ENCODE peak calls at places on chromosomes 3 and 15, in seven cellular contexts. E is endothelial cell, F is osteocyte, L is suprapubic skin, S is astrocyte, Z is nephron progenitor cell, N is A549. T is an unnamed sample.

GRCh38 chr3:188259611-188260010 is 105.7 kb downstream of the LPP start:
- DNase-seq in E (no peak), F (no peak), L (no peak), S (no peak), Z (no peak), N (no peak), T (no peak)

GRCh38 chr3:75341324-75342067 is 322.6 kb upstream of the FRG2C start:
- DNase-seq in E (peak), F (no peak), L (no peak), S (no peak), Z (no peak), N (no peak), T (no peak)

GRCh38 chr3:51815614-51816013 is 36.6 kb upstream of the IQCF6 start:
- DNase-seq in E (no peak), F (no peak), L (no peak), S (no peak), Z (no peak), N (no peak), T (no peak)

GRCh38 chr15:22944651-22945050 is 35.5 kb downstream of the CYFIP1 start:
- DNase-seq in E (no peak), F (no peak), L (no peak), S (no peak), Z (no peak), N (no peak), T (no peak)

GRCh38 chr3:72102057-72102711 is 317.2 kb upstream of the PROK2 start:
- DNase-seq in E (no peak), F (no peak), L (no peak), S (no peak), Z (no peak), N (no peak), T (no peak)

GRCh38 chr15:38017721-38018120 is 83.3 kb downstream of the TMCO5A start:
- DNase-seq in E (peak), F (no peak), L (no peak), S (no peak), Z (no peak), N (no peak), T (no peak)

GRCh38 chr3:168443967-168444366 is 348.2 kb upstream of the GOLIM4 start:
- DNase-seq in E (no peak), F (no peak), L (no peak), S (no peak), Z (no peak), N (no peak), T (no peak)

GRCh38 chr3:59545369-59545768 is 495.5 kb upstream of the CFAP20DC start:
- DNase-seq in E (no peak), F (no peak), L (no peak), S (peak), Z (no peak), N (no peak), T (no peak)

GRCh38 chr3:178076718-178077117 is 459.5 kb upstream of the KCNMB2 start:
- DNase-seq in E (no peak), F (no peak), L (no peak), S (no peak), Z (no peak), N (no peak), T (no peak)

GRCh38 chr3:179100652-179101051 is 29.0 kb upstream of the ZMAT3 start:
- DNase-seq in E (no peak), F (no peak), L (no peak), S (peak), Z (no peak), N (no peak), T (no peak)

GRCh38 chr3:173009410-173009809 is 131.6 kb downstream of the SPATA16 start:
- DNase-seq in E (no peak), F (no peak), L (no peak), S (no peak), Z (no peak), N (no peak), T (no peak)

GRCh38 chr3:15159501-15160136 is 46.4 kb upstream of the CAPN7 start:
- DNase-seq in E (no peak), F (no peak), L (no peak), S (no peak), Z (no peak), N (no peak), T (no peak)

GRCh38 chr3:71600646-71601288 is 17.2 kb upstream of the FOXP1 start:
- DNase-seq in E (no peak), F (no peak), L (no peak), S (no peak), Z (no peak), N (no peak), T (no peak)

GRCh38 chr15:60400957-60401356 is 3.2 kb upstream of the ANXA2 start:
- DNase-seq in E (no peak), F (no peak), L (no peak), S (no peak), Z (no peak), N (no peak), T (no peak)

GRCh38 chr3:16484216-16484615 is 29.3 kb downstream of the RFTN1 start:
- DNase-seq in E (no peak), F (no peak), L (no peak), S (peak), Z (no peak), N (no peak), T (no peak)

GRCh38 chr15:34182942-34183341 is 27.0 kb downstream of the KATNBL1 start:
- DNase-seq in E (no peak), F (no peak), L (no peak), S (no peak), Z (no peak), N (no peak), T (no peak)

GRCh38 chr3:11996500-11996899 is 7.7 kb upstream of the SYN2 start:
- DNase-seq in E (no peak), F (no peak), L (no peak), S (no peak), Z (no peak), N (no peak), T (no peak)

GRCh38 chr15:66498501-66499386 is 1.2 kb upstream of the SNAPC5 start:
- DNase-seq in E (no peak), F (peak), L (no peak), S (peak), Z (no peak), N (peak), T (no peak)

GRCh38 chr3:27040674-27041073 is 328.5 kb downstream of the NEK10 start:
- DNase-seq in E (no peak), F (no peak), L (no peak), S (no peak), Z (no peak), N (no peak), T (no peak)

GRCh38 chr15:89575656-89576416 is 567 bp downstream of the TICRR start:
- DNase-seq in E (peak), F (no peak), L (no peak), S (no peak), Z (peak), N (peak), T (peak)

GRCh38 chr3:152448091-152448490 is 179.4 kb downstream of the MBNL1 start:
- DNase-seq in E (no peak), F (no peak), L (no peak), S (no peak), Z (no peak), N (no peak), T (no peak)

GRCh38 chr3:152446495-152446894 is 177.8 kb downstream of the MBNL1 start:
- DNase-seq in E (no peak), F (no peak), L (no peak), S (no peak), Z (peak), N (no peak), T (no peak)

GRCh38 chr3:152447509-152447908 is 178.8 kb downstream of the MBNL1 start:
- DNase-seq in E (no peak), F (no peak), L (no peak), S (no peak), Z (no peak), N (no peak), T (no peak)

GRCh38 chr3:152455989-152456388 is 187.3 kb downstream of the MBNL1 start:
- DNase-seq in E (no peak), F (no peak), L (no peak), S (no peak), Z (no peak), N (no peak), T (no peak)

DNA sequence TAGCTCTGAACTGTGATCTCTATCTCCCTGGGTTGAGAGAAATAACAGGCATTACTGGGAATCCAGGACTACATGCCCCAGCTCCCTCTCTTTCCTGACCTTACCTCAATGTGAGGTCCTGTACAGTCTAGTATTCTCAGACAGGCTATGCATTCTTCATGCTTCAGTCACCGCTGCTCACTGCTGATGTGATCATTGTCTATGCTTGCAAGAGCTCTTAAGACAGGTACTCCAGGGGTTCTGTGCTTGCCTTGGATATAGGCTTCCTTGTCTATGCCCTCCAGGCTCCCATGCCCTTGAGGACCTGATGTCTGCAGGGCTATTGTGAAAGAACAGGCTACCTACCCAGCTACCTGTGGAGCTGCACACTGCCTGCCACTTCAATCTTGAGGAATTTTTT is 183.6 kb downstream of the MBNL1 start:
- DNase-seq in E (no peak), F (no peak), L (no peak), S (peak), Z (no peak), N (peak), T (no peak)
- TF ChIP-seq CTCF in E (no peak), F (no peak), L (no peak), S (no peak), Z (no peak), N (no peak), T (no peak)

GRCh38 chr3:67897686-67898336 is 243.4 kb upstream of the SUCLG2 start:
- DNase-seq in E (no peak), F (no peak), L (no peak), S (no peak), Z (no peak), N (no peak), T (no peak)

GRCh38 chr3:67906256-67906655 is 251.8 kb upstream of the SUCLG2 start:
- DNase-seq in E (no peak), F (no peak), L (no peak), S (no peak), Z (no peak), N (no peak), T (no peak)

GRCh38 chr3:67898916-67899315 is 244.5 kb upstream of the SUCLG2 start:
- DNase-seq in E (no peak), F (no peak), L (no peak), S (no peak), Z (no peak), N (no peak), T (no peak)

GRCh38 chr3:67896130-67896529 is 241.7 kb upstream of the SUCLG2 start:
- DNase-seq in E (no peak), F (no peak), L (no peak), S (no peak), Z (no peak), N (no peak), T (no peak)

GRCh38 chr3:67901681-67902080 is 247.3 kb upstream of the SUCLG2 start:
- DNase-seq in E (no peak), F (no peak), L (no peak), S (no peak), Z (no peak), N (no peak), T (no peak)
- TF ChIP-seq CTCF in E (peak), F (no peak), L (no peak), S (peak), Z (peak), N (no peak), T (no peak)

DNA sequence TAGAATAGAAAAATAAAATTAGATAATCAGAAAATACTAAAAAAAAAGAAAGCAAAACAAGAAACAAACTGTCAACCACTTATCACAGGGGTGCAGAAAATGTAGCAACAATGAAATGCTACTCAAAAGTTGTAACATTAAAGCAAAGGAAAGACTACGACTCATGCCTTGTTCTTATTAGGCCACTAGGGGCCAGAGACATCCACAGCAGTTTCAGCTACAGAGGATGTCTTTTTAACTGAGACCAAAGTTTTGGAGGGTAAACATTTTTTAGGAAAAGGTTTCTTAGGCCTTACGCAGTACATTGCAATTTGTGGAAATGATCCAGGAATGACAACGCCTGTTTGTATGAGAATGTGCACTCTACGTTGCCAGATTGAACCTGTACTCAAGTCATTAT is 15.4 kb upstream of the CADM2 start:
- DNase-seq in E (no peak), F (no peak), L (no peak), S (no peak), Z (no peak), N (no peak), T (no peak)
- TF ChIP-seq CTCF in E (peak), F (no peak), L (no peak), S (no peak), Z (peak), N (no peak), T (no peak)

DNA sequence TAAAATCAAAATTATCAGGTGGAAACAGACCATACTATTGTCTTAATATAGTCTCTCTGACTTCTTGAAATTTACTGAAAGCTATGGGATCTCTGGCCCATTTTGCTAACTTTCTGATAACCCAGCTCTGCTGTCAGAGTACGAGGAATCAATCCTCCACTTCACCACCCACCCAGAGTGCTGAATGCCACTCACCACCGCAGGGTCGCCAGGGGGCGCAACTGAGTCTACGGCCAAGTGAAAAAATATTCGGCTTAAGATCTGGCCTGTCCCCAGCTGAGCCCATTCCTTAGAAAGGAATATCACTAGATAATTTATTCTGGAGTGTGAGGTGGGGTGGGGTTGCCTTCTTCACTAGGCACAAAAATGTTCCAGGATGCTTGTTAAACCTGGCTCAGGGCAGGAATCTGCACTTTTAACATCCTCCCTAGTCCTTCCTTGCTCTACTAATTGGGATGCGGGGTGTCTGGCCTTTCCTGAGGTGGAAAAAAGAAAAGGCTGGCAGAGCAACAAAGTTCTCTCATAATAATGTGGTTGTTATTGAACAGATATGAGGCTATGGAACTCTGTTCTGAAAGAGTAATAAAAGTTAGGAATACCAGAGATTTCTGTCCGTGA is 520.6 kb downstream of the MFSD1 start:
- DNase-seq in E (peak), F (no peak), L (no peak), S (no peak), Z (peak), N (peak), T (no peak)
- TF ChIP-seq CTCF in E (peak), F (peak), L (no peak), S (peak), Z (peak), N (peak), T (no peak)

GRCh38 chr3:136862953-136863352 is 945 bp downstream of the NCK1 start:
- DNase-seq in E (no peak), F (no peak), L (no peak), S (no peak), Z (no peak), N (no peak), T (no peak)

GRCh38 chr3:136860541-136860940 is 1.5 kb upstream of the NCK1 start:
- DNase-seq in E (no peak), F (no peak), L (no peak), S (peak), Z (peak), N (no peak), T (no peak)

GRCh38 chr3:136858381-136858780 is 3.6 kb upstream of the NCK1 start:
- DNase-seq in E (no peak), F (no peak), L (no peak), S (no peak), Z (no peak), N (no peak), T (no peak)

GRCh38 chr3:136862611-136862951 is 573 bp downstream of the NCK1 start:
- DNase-seq in E (peak), F (no peak), L (peak), S (peak), Z (no peak), N (peak), T (no peak)

DNA sequence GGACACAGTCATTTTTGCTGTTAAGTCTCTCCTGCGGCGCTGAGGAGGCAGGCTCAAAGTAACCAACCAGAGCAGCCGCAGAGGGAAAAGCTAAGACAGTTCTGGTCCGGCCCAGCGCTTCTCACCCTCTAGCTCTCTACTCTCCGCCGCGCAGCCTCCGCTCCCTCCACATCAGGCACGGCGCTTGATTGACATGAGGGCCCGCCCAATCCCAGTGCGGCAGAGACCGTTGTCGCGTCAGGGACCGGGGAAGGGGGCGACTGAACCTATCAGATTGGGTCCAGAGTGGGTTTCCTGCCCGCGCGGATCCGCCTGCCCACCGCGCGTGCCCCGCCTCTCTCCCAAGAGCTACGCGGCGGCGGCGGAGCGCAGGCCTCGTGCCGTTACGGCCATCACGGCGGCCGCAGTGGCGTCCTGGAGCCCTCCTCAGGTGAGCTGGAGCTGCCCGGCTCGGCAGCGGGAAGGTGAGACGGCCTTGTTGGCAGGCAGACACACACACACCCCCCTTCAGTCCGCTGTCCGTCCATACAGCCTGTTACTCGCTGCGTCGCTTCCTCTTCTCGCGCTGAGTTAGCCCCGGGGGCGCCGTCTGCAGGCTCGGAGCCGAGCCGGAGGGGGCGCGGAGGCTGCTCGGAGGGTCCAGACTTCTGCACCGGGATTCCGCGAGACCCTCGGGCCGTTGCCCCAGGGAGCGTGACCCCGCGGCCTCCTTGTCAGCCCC is at the start of gene NCK1:
- DNase-seq in E (peak), F (peak), L (peak), S (peak), Z (peak), N (peak), T (peak)
- TF ChIP-seq CTCF in E (no peak), F (peak), L (no peak), S (no peak), Z (no peak), N (no peak), T (peak)

DNA sequence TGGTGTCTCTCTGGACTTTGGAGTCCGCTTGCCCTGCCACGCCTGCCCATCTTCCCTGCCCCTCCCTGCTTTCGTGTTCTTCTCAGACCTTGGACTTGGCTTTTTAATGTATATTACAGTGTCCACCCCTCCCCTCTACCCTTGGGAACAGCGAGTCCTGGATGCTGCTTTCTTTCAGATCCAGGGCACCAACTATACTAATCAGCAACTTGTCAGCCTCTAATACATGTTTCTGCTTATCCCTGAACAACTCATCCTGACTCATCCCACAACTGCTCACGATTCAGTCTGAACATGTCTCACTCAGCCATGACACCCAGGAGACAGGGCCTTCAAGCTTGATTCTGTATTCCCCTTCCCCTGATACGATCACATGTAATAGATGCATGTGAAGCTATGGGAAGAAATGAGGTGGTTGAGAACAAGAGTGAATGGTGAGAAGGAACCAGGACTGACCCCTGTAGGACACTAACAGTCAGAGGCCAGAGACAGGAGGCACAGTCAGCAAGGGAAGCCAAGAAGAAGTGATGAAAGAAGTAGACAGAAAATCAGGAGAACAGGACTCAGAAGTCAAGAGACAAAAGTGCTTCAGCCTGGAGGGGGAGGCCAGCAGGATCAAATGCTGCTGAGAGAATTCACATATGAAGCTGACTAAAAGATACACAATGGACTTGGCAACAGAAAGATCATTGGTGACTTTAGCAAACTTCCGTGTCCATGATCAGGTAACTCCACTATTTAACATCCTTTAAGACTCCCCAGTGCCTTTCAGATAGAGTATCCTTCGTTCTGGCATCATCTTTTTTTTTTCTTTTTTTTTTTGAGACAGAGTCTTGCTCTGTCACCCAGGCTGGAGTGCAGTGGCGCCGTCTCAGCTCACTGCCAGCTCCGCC is 35.4 kb downstream of the BCL2L10 start:
- DNase-seq in E (no peak), F (no peak), L (no peak), S (peak), Z (no peak), N (peak), T (no peak)
- TF ChIP-seq CTCF in E (no peak), F (no peak), L (no peak), S (no peak), Z (no peak), N (no peak), T (no peak)

GRCh38 chr3:123036352-123037014 is 8.9 kb upstream of the SEMA5B start:
- DNase-seq in E (no peak), F (no peak), L (no peak), S (no peak), Z (no peak), N (no peak), T (no peak)
- TF ChIP-seq CTCF in E (no peak), F (no peak), L (no peak), S (no peak), Z (no peak), N (no peak), T (no peak)

DNA sequence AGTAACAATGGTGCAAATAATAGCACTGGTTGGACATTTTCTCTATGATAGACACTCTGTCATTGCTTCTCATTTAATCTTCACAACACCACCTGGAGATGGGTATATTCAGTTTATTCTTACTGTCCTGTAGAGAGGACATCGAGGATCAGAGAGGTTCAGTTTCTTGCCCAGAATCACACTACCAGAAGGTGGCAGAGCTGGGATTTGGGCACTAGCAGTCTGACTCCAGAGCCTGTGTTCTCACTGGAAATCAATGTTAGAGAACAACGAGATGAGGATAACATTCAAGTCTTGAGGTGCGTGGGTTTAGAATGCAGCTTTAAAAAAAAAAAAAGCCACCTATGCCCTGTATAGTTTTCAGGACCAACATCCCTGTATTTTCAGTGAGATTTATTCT is 127.8 kb downstream of the SYNPR start:
- DNase-seq in E (no peak), F (no peak), L (no peak), S (no peak), Z (no peak), N (no peak), T (no peak)
- TF ChIP-seq CTCF in E (no peak), F (no peak), L (no peak), S (no peak), Z (no peak), N (no peak), T (no peak)

GRCh38 chr3:124078978-124079911 is 87.3 kb upstream of the ROPN1 start:
- DNase-seq in E (peak), F (no peak), L (no peak), S (no peak), Z (peak), N (peak), T (no peak)
- TF ChIP-seq CTCF in E (peak), F (peak), L (no peak), S (peak), Z (peak), N (peak), T (peak)

T was measured in natural killer cell.